ENCODE peak calls at places on chromosomes 7 and 10, in five cellular contexts. R is ovary, Q is adrenal gland, Y is heart left ventricle, N is sigmoid colon. K is an unnamed sample.

GRCh38 chr10:82150123-82150900 is 275.3 kb downstream of the NRG3 start:
- DNase-seq in R (no peak), Q (peak), Y (peak), N (no peak), K (no peak)

GRCh38 chr10:12221323-12222298 is 25.6 kb downstream of the CDC123 start:
- DNase-seq in R (no peak), Q (no peak), Y (no peak), N (no peak), K (no peak)

GRCh38 chr10:104293021-104293420 is 24.0 kb downstream of the GSTO2 start:
- DNase-seq in R (no peak), Q (no peak), Y (no peak), N (no peak), K (no peak)

GRCh38 chr7:136911362-136911761 is 42.9 kb downstream of the CHRM2 start:
- DNase-seq in R (no peak), Q (no peak), Y (no peak), N (no peak), K (no peak)

GRCh38 chr10:47115322-47115721 is 184.7 kb upstream of the GDF10 start:
- DNase-seq in R (no peak), Q (no peak), Y (no peak), N (no peak), K (no peak)

GRCh38 chr10:4909118-4909517 is 54.1 kb upstream of the AKR1C1 start:
- DNase-seq in R (no peak), Q (no peak), Y (no peak), N (no peak), K (no peak)

GRCh38 chr10:482036-482435 is 207.4 kb downstream of the DIP2C start:
- DNase-seq in R (no peak), Q (peak), Y (peak), N (no peak), K (no peak)

GRCh38 chr10:69515699-69516547 is 57.3 kb downstream of the NEUROG3 start:
- DNase-seq in R (no peak), Q (peak), Y (peak), N (peak), K (peak)

GRCh38 chr10:78552261-78552811 is 516.4 kb upstream of the ZMIZ1 start:
- DNase-seq in R (peak), Q (peak), Y (peak), N (peak), K (no peak)

GRCh38 chr10:16853201-16853600 is 36.0 kb upstream of the RSU1 start:
- DNase-seq in R (no peak), Q (no peak), Y (no peak), N (no peak), K (no peak)
- TF ChIP-seq CTCF in R (no peak), Q (peak), Y (peak), N (no peak), K (peak)

GRCh38 chr7:12570529-12571461 is at the start of gene SCIN:
- DNase-seq in R (no peak), Q (no peak), Y (no peak), N (peak), K (peak)
- TF ChIP-seq POLR2A in R (no peak), Q (no peak), Y (no peak), N (no peak), K (peak)

GRCh38 chr7:49778731-49779270 is 5.4 kb downstream of the VWC2 start:
- DNase-seq in R (no peak), Q (no peak), Y (no peak), N (no peak), K (no peak)

GRCh38 chr7:49775949-49776443 is 2.6 kb downstream of the VWC2 start:
- DNase-seq in R (no peak), Q (no peak), Y (no peak), N (no peak), K (no peak)

GRCh38 chr7:49775065-49775948 is 1.9 kb downstream of the VWC2 start:
- DNase-seq in R (peak), Q (no peak), Y (no peak), N (no peak), K (no peak)

GRCh38 chr7:49774459-49775064 is 1.1 kb downstream of the VWC2 start:
- DNase-seq in R (no peak), Q (no peak), Y (no peak), N (no peak), K (no peak)

GRCh38 chr7:49776994-49777393 is 3.6 kb downstream of the VWC2 start:
- DNase-seq in R (no peak), Q (no peak), Y (no peak), N (no peak), K (no peak)
- TF ChIP-seq CTCF in R (no peak), Q (no peak), Y (peak), N (no peak), K (no peak)

GRCh38 chr10:34097682-34098081 is 717.4 kb downstream of the PARD3 start:
- DNase-seq in R (no peak), Q (no peak), Y (no peak), N (no peak), K (no peak)
- TF ChIP-seq POLR2A in R (no peak), Q (no peak), Y (no peak), N (no peak), K (no peak)

GRCh38 chr10:115136616-115137015 is 43.5 kb downstream of the ATRNL1 start:
- DNase-seq in R (no peak), Q (no peak), Y (no peak), N (no peak), K (no peak)

DNA sequence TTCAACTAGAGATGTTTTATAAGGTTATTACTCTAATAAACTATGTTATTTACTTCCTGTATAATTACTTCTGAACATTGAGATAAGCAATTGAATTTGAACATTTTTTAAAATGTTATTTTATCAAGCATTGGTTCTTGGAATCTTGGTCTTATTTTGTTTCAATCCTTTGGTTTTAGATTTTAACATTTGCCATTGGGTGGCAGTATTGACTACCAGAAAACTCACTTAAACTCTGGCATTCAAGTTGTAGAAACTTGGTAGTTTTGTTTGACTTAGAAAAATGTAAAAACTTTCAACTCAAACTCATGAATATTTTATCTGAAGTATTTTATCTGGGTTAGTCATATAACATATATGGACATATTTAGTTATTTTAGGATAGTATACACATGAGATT is 48.1 kb downstream of the ATRNL1 start:
- DNase-seq in R (no peak), Q (no peak), Y (no peak), N (no peak), K (no peak)
- TF ChIP-seq CTCF in R (no peak), Q (peak), Y (no peak), N (no peak), K (peak)

GRCh38 chr10:44361080-44361479 is 23.8 kb downstream of the CXCL12 start:
- DNase-seq in R (no peak), Q (no peak), Y (no peak), N (no peak), K (no peak)

GRCh38 chr10:44364566-44364965 is 20.3 kb downstream of the CXCL12 start:
- DNase-seq in R (no peak), Q (no peak), Y (no peak), N (no peak), K (no peak)

GRCh38 chr10:44366936-44367630 is 17.8 kb downstream of the CXCL12 start:
- DNase-seq in R (no peak), Q (no peak), Y (no peak), N (no peak), K (no peak)

GRCh38 chr10:44363716-44364115 is 21.2 kb downstream of the CXCL12 start:
- DNase-seq in R (no peak), Q (no peak), Y (no peak), N (no peak), K (no peak)

GRCh38 chr10:44362866-44363711 is 21.8 kb downstream of the CXCL12 start:
- DNase-seq in R (no peak), Q (no peak), Y (no peak), N (no peak), K (no peak)
- TF ChIP-seq POLR2A in R (no peak), Q (no peak), Y (no peak), N (no peak), K (no peak)

GRCh38 chr7:122886357-122887081 is at the start of gene CADPS2:
- DNase-seq in R (peak), Q (peak), Y (peak), N (peak), K (peak)
- TF ChIP-seq CTCF in R (peak), Q (peak), Y (peak), N (peak), K (no peak)

DNA sequence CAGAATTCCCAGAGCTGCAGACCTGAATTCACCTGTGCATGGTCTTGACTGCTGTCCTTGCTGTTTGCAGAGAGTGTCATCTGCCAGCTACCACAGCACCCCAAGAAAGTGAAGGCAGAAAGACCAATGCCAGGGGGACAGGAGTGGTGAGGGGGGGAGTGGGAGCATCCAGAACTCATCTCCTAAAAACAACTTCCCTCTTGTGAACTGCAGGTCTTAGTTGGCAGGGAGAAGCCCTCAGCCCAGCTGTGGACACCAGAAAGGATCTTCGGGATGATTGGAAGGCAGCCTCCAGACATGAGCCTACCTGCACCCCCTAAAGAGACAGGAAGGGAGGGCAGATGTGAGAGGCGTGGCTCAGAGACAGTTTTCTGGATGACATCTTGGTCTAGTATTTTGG is 615.8 kb upstream of the MGMT start:
- DNase-seq in R (no peak), Q (no peak), Y (no peak), N (no peak), K (no peak)
- TF ChIP-seq POLR2A in R (no peak), Q (no peak), Y (no peak), N (no peak), K (no peak)

DNA sequence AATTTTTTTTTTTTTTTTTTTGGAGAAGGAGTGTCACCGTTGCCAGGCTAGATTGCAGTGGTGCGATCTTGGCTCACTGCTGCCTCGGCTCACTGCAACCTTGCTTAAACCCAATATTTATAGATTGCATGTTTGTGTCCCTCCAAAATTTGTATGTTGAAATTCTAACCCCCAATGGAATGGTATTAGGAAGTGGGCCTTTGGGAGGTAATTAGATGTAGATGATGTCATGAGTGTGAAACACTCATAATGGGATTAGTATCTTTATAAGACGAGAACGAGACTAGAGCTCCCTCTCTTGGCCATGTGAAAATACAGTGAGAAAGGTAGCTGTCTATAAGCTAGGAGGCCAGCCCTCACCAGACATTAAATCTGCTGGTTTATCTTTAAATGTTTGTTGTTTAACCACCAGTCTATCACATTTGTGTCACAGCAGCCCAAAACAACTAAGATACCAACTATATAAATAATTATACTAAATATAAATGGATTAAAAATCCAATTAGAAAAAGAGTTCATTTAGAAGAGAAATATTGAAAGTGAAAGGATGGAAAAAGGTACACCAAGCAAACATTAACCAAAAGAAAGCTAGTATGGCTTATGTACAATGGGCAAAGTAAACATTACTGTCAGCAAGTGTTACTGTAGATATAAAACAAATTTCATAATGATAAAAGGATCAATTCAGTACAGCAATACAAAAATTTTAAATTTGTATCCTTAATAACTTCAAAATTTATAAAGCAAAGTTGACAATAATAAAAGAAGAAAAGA is 9.3 kb downstream of the TCAF1 start:
- DNase-seq in R (no peak), Q (no peak), Y (no peak), N (no peak), K (no peak)
- TF ChIP-seq CTCF in R (no peak), Q (no peak), Y (no peak), N (no peak), K (peak)

DNA sequence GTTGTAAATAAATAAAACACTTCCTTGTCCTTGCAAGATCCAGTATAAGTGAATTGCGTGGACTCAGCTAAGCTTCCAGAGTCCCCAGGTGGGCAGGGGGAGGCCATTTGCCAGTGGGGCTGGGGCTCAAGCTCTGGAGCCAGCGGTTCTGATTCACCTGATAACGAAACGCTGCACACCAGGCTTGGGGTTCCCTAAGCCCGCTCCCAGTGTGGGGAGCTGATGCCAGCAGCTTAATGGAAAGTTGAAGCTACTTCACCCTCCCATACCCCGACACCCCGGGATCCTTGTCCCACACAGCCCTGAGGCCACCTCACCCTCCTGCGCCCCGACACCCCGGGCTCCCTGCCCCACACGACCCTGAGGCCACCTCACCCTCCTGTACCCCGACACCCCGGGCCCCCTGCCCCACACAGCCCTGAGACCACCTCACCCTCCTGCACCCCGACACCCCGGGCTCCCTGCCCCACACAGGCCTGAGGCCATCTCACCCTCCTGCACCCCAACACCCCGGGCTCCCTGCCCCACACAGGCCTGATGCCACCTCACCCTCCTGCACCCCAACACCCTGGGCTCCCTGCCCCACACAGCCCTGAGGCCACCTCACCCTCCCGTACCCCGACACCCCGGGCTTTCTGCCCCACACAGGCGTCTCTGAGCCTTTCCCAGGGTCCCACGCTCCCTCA is 30.8 kb downstream of the FKBP6 start:
- DNase-seq in R (no peak), Q (no peak), Y (no peak), N (no peak), K (no peak)
- TF ChIP-seq POLR2A in R (no peak), Q (no peak), Y (no peak), N (no peak), K (no peak)

K was measured in Peyer's patch.